ENCODE peak calls at places on chromosomes 4 and X, in ten cellular contexts. R is SHP77; L is GM03348; F is GM04503; G is small intestine; M is Right ventricle myocardium superior; V is DMS 273 treated with DMSO at 0.1 percent for 48 hours; Y is NCI-H774; Z is adrenal gland; B is activated CD8-positive, alpha-beta T cell treated with anti-CD3 and anti-CD28 coated beads, Interleukin-2, amount 10 ng/mL, durations not matched to agents 7 days and 5 days. D is an unnamed sample.
A peak's percentile ranks its signal among the peaks of the same experiment; 100 is the strongest.

GRCh38 chr4:16140520-16141249 is 56.9 kb upstream of the PROM1 start:
- DNase-seq in V (peak; percentile 26), Y (no peak), B (no peak), G (peak; percentile 95), M (no peak), F (peak; percentile 71), L (peak; percentile 63), R (peak; percentile 1), Z (no peak), D (peak; percentile 61)

GRCh38 chrX:25021132-25021498 is 5.3 kb upstream of the ARX start:
- DNase-seq in R (no peak), M (no peak), B (no peak), G (no peak), L (no peak), V (no peak), Z (no peak), Y (peak; percentile 24), F (no peak), D (no peak)

GRCh38 chr4:113618205-113618604 is 143.3 kb downstream of the CAMK2D start:
- DNase-seq in V (peak; percentile 16), R (no peak), Y (no peak), G (no peak), B (no peak), F (no peak), Z (no peak), M (no peak), L (peak; percentile 33), D (no peak)

GRCh38 chr4:26647523-26648224 is 63.8 kb downstream of the TBC1D19 start:
- DNase-seq in V (no peak), R (no peak), L (no peak), M (no peak), Z (no peak), Y (no peak), F (no peak), B (no peak), G (no peak), D (no peak)

GRCh38 chrX:10513974-10514373 is 106.4 kb downstream of the MID1 start:
- DNase-seq in B (no peak), R (no peak), F (no peak), Y (no peak), L (no peak), M (no peak), V (no peak), Z (no peak), G (no peak), D (no peak)

GRCh38 chrX:40628506-40628905 is 5.3 kb downstream of the MPC1L start:
- DNase-seq in M (no peak), G (no peak), Y (no peak), B (no peak), L (peak; percentile 12), F (no peak), Z (no peak), V (no peak), R (no peak), D (no peak)

GRCh38 chr4:107863850-107864371 is 39.2 kb downstream of the SGMS2 start:
- DNase-seq in R (no peak), G (peak; percentile 92), V (no peak), F (no peak), Y (no peak), B (no peak), M (peak; percentile 69), Z (peak; percentile 54), L (no peak), D (peak; percentile 78)

GRCh38 chr4:14862881-14863280 is 139.4 kb upstream of the CPEB2 start:
- DNase-seq in Z (peak; percentile 62), R (no peak), Y (no peak), B (no peak), G (no peak), L (peak; percentile 39), V (no peak), F (no peak), M (peak; percentile 43), D (no peak)

GRCh38 chrX:9131066-9131465 is 97.1 kb upstream of the FAM9B start:
- DNase-seq in Y (no peak), L (no peak), F (no peak), V (no peak), G (no peak), Z (no peak), M (no peak), R (no peak), B (no peak), D (peak; percentile 33)

GRCh38 chrX:48864210-48864609 is 28.8 kb upstream of the PCSK1N start:
- DNase-seq in L (peak; percentile 11), Y (no peak), F (peak; percentile 15), B (no peak), G (no peak), R (no peak), Z (no peak), M (no peak), V (no peak), D (no peak)